ENCODE peak calls at places on chromosome 19, in four cellular contexts. X is K562, N is HL-60, O is GM12878. A is an unnamed sample.

GRCh38 chr19:41997121-41997850 is 3.3 kb upstream of the ATP1A3 start:
- DNase-seq in X (peak; percentile 74), N (peak; percentile 21), O (no peak), A (peak; percentile 62)

GRCh38 chr19:41682437-41682836 is 5.6 kb downstream of the CEACAM7 start:
- DNase-seq in X (no peak), N (no peak), O (no peak), A (no peak)

GRCh38 chr19:53942001-53942786 is 20.5 kb upstream of the CACNG8 start:
- DNase-seq in X (peak; percentile 85), N (no peak), O (no peak), A (no peak)

GRCh38 chr19:8654591-8655339 is 24.3 kb downstream of the NFILZ start:
- DNase-seq in X (peak; percentile 81), N (peak; percentile 53), O (no peak), A (peak; percentile 85)

GRCh38 chr19:56608274-56608964 is 13.3 kb downstream of the ZNF71 start:
- DNase-seq in X (no peak), N (no peak), O (no peak), A (no peak)

GRCh38 chr19:35006342-35006998 is 6.3 kb downstream of the GRAMD1A start:
- DNase-seq in X (no peak), N (no peak), O (no peak), A (no peak)

GRCh38 chr19:19451429-19452240 is 46.2 kb downstream of the GATAD2A start:
- DNase-seq in X (no peak), N (peak; percentile 81), O (peak; percentile 68), A (no peak)

GRCh38 chr19:40411125-40411842 is 1.9 kb downstream of the PRX start:
- DNase-seq in X (peak; percentile 11), N (no peak), O (no peak), A (no peak)

GRCh38 chr19:4374451-4375163 is 25.7 kb downstream of the SH3GL1 start:
- DNase-seq in X (peak; percentile 89), N (peak; percentile 60), O (no peak), A (no peak)

GRCh38 chr19:49847731-49848696 is 2.9 kb upstream of the PTOV1 start:
- DNase-seq in X (peak; percentile 63), N (peak; percentile 54), O (no peak), A (no peak)
- TF ChIP-seq SPI1 in X (no peak), N (no peak), O (no peak), A (no peak)

GRCh38 chr19:49683814-49684250 is 5.6 kb upstream of the ADM5 start:
- DNase-seq in X (no peak), N (no peak), O (no peak), A (no peak)

GRCh38 chr19:49684983-49685553 is 4.3 kb upstream of the ADM5 start:
- DNase-seq in X (no peak), N (no peak), O (no peak), A (no peak)

GRCh38 chr19:49685845-49686332 is 3.5 kb upstream of the ADM5 start:
- DNase-seq in X (no peak), N (no peak), O (no peak), A (no peak)

GRCh38 chr19:49682274-49682673 is 5.2 kb downstream of the PRMT1 start:
- DNase-seq in X (no peak), N (no peak), O (no peak), A (no peak)

DNA sequence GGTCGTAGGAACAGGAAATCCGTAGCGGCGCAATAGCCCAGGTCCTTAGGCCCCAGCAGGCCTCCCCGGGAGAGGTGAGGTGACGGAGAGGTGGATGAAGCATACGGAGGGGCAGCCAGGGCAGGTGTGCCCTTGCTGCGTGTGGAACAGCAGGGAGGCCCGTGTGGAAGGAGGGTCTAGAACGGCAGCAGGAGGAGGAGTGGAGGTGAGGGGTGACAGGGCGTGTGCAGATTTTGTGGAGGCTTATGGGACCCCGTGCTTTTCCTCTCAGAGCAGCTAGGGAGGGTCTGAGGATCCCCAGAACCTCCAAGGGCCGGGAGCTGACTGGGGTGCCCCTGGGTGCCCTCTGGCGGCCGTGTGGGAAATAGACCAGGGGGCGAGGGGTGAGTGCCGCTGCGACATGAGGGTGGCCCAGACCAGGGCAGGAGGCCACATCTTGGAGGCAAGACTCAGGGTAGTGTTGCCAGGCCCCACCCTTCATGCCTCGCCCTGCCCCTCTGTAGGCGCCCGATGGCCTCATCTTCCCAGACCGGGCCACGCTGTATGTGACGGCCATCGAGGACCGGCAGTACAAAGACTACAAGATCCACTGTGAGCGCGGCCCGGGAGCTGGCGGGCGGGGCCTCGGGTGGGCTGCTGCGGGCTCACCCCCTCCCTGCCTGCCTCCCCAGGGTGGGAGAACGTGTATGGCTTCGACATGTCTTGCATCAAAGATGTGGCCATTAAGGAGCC is 5.0 kb upstream of the ADM5 start:
- DNase-seq in X (no peak), N (peak; percentile 39), O (no peak), A (no peak)
- TF ChIP-seq SPI1 in X (no peak), N (no peak), O (no peak), A (no peak)

GRCh38 chr19:5460748-5461147 is 5.5 kb downstream of the ZNRF4 start:
- DNase-seq in X (peak; percentile 65), N (no peak), O (no peak), A (no peak)
- TF ChIP-seq SPI1 in X (no peak), N (no peak), O (no peak), A (no peak)

DNA sequence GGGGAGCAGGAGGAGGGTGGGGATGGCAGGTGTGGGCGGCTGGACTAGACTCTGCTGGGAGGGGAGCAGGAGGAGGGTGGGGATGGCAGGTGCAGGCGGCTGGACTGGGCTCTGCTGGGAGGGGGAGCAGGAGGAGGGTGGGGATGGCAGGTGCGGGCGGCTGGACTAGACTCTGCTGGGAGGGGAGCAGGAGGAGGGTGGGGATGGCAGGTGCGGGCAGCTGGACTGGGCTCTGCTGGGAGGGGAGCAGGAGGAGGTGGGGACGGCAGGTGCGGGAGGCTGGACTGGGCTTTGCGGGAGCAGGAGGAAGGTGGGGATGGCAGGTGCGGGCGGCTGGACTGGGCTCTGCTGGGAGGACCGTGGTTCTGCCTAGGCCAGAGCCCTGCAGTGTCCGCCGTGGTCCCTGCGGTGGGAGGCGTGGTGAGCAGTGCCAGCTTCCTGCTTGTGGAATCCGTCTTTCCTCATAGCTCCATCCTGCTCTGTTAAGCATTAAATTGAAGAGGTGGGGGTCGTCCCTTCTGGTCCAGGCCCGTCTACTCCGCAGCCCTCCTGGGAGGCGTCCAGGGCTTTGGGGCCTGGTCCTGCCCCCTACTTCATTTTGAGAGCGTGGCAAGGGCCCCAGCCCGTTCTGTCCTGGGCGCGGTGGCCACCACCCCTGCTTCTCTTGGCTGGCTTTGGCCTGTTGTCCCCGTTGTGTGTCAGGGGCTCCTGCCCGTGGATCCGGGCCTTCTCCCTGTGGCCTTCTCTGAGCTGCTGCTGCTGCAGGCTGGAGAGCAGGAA is 4.7 kb downstream of the SPPL2B start:
- DNase-seq in X (no peak), N (no peak), O (no peak), A (no peak)
- TF ChIP-seq SPI1 in X (no peak), N (no peak), O (no peak), A (no peak)

GRCh38 chr19:15223649-15224371 is 8.4 kb downstream of the EPHX3 start:
- DNase-seq in X (no peak), N (no peak), O (no peak), A (no peak)
- TF ChIP-seq SPI1 in X (no peak), N (no peak), O (no peak), A (no peak)